ENCODE peak calls at places on chromosomes 2 and 18, in four cellular contexts. K is GOT3, E is Calu3, Q is GM12865. Y is an unnamed sample.

GRCh38 chr2:151381266-151381665 is 23.9 kb downstream of the TNFAIP6 start:
- DNase-seq in K (no peak), E (no peak), Q (no peak), Y (no peak)

GRCh38 chr2:204625135-204625534 is 79.9 kb downstream of the PARD3B start:
- DNase-seq in K (no peak), E (peak; percentile 24), Q (peak; percentile 1), Y (no peak)

GRCh38 chr2:239770240-239770639 is 254.9 kb downstream of the NDUFA10 start:
- DNase-seq in K (no peak), E (no peak), Q (no peak), Y (peak; percentile 49)

GRCh38 chr2:70990216-70990615 is 4.5 kb downstream of the TEX261 start:
- DNase-seq in K (no peak), E (no peak), Q (no peak), Y (no peak)

GRCh38 chr2:82819936-82820335 is 1639.1 kb downstream of the SUCLG1 start:
- DNase-seq in K (no peak), E (no peak), Q (no peak), Y (no peak)

GRCh38 chr2:62706721-62707516 is 1.4 kb downstream of the EHBP1 start:
- DNase-seq in K (no peak), E (no peak), Q (no peak), Y (no peak)

GRCh38 chr18:3083776-3084175 is 70.8 kb upstream of the LPIN2 start:
- DNase-seq in K (no peak), E (no peak), Q (no peak), Y (no peak)

GRCh38 chr2:33275689-33276444 is 200.6 kb upstream of the RASGRP3 start:
- DNase-seq in K (no peak), E (peak; percentile 89), Q (no peak), Y (peak; percentile 87)

GRCh38 chr2:11305958-11306357 is 38.5 kb downstream of the ROCK2 start:
- DNase-seq in K (no peak), E (no peak), Q (no peak), Y (no peak)

GRCh38 chr2:200430017-200430416 is 79.9 kb downstream of the KCTD18 start:
- DNase-seq in K (no peak), E (no peak), Q (no peak), Y (no peak)

GRCh38 chr2:48346124-48346536 is 183.8 kb upstream of the STON1 start:
- DNase-seq in K (no peak), E (no peak), Q (no peak), Y (no peak)

GRCh38 chr2:148391324-148391723 is 253.2 kb upstream of the EPC2 start:
- DNase-seq in K (no peak), E (no peak), Q (no peak), Y (no peak)

Y was measured in ascending aorta.